ENCODE peak calls at places on chromosomes 1 and 21, in eight cellular contexts. K, F, U, M, R, S, G and B are unnamed samples. For H3K4me1, the result is how much of the 10 kb centered on the place peaks cover.

GRCh38 chr1:116874622-116875277 is 35.0 kb upstream of the PTGFRN start:
- DNase-seq in S (no peak), M (no peak), R (no peak), K (no peak), F (no peak), U (no peak), G (no peak), B (no peak)

GRCh38 chr1:65948609-65949229 is 156.0 kb downstream of the PDE4B start:
- DNase-seq in G (peak), R (no peak), S (no peak), M (peak), F (no peak), U (no peak), K (no peak), B (no peak)

GRCh38 chr1:3011631-3012510 is 9.4 kb upstream of the ACTRT2 start:
- DNase-seq in M (no peak), U (no peak), F (no peak), K (no peak), G (no peak), R (no peak), S (peak), B (no peak)

GRCh38 chr1:219745070-219745469 is 132.2 kb upstream of the ZC3H11B start:
- DNase-seq in U (no peak), F (no peak), G (no peak), M (no peak), S (no peak), K (no peak), R (no peak), B (no peak)

GRCh38 chr1:76379506-76379905 is 305.0 kb downstream of the ST6GALNAC3 start:
- DNase-seq in U (no peak), S (no peak), R (no peak), G (no peak), K (no peak), M (no peak), F (peak), B (no peak)

GRCh38 chr21:41766883-41767605 is at the start of gene RIPK4:
- DNase-seq in F (no peak), U (peak), G (peak), K (no peak), S (peak), M (no peak), R (peak), B (no peak)

GRCh38 chr1:218571515-218571914 is 226.4 kb downstream of the TGFB2 start:
- DNase-seq in S (no peak), G (no peak), M (no peak), U (no peak), K (no peak), R (no peak), F (no peak), B (no peak)

GRCh38 chr1:24236170-24237045 is 49.3 kb upstream of the IFNLR1 start:
- DNase-seq in F (no peak), G (peak), M (no peak), K (no peak), S (no peak), R (no peak), U (peak), B (no peak)

DNA sequence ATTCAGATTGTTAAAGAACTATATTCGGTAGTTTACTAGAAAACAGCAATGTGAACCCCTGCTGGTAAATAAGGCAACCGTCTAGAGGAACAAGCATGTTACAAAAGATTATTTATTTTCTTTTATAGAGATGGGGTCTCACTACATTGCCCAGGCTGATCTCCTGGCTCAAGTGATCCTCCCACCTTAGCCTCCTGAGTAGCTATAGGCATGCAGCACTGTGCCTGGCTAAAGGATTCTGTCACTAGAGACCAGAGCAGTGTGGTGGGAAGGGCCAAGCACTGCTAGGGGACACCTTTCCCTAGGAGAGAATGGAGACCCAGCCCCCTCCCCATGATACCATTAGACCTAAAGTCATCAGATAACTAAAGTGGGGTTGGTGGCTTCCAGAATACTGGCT is 28.9 kb downstream of the SLC27A3 start:
- DNase-seq in F (no peak), M (no peak), S (no peak), G (no peak), K (no peak), R (no peak), U (no peak), B (no peak)
- H3K4me1 ChIP-seq in F (under half), M (under half), S (under half), G (under half), K (under half), R (under half), U (under half), B (under half)

DNA sequence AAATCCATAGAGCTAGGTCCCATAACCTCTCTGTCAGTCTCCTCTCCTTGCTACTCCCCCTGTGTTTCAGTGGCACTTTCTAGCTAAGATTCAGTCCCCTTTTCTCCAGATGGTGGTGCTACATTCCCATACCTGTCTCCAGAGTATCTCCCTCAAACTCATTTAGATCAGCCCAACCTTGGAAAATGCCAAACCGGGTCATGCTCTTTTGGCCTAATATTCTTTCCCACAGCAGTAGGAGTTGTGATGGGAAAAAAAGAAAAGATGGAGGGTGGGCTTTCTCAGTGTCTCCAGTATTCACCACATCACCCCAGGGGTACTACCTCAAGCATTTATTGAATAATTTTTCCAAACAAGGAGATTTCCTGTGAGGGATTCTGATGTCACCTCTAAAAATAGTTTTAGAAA is 3.2 kb upstream of the RXFP4 start:
- DNase-seq in S (no peak), F (no peak), R (peak), U (no peak), M (peak), G (peak), K (no peak), B (no peak)
- H3K4me1 ChIP-seq in S (under half), F (half or more), R (under half), U (under half), M (under half), G (under half), K (under half), B (under half)

GRCh38 chr1:150534002-150534401 is 15.2 kb upstream of the ADAMTSL4 start:
- DNase-seq in M (no peak), F (no peak), R (no peak), K (no peak), G (no peak), U (no peak), S (no peak), B (no peak)
- H3K4me1 ChIP-seq in M (under half), F (half or more), R (under half), K (under half), G (under half), U (under half), S (under half), B (half or more)

GRCh38 chr1:207312604-207312920 is 8.9 kb upstream of the CD55 start:
- DNase-seq in K (no peak), U (no peak), F (no peak), G (no peak), M (no peak), S (no peak), R (no peak), B (no peak)
- H3K4me1 ChIP-seq in K (under half), U (under half), F (under half), G (under half), M (half or more), S (under half), R (under half), B (under half)

DNA sequence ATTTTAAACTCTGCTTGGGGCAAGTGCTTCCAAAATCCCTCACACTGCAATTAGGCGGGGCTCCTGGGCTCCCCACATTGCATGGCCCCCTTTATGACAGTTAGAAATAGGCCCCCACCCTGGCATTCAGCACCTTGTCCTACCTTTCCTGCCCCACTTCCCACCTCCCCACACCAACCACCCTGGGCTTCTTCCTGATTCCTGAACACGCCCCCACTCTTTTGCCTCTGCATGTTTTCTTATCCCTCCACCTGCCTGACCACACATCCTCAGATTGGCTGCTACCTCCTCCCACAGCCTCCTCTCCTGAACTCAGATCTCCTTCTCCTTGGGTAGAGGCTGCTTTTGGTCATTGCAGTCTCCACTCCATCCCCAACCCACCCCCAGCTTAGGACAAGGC is 1.5 kb downstream of the MOB3C start:
- DNase-seq in U (no peak), F (no peak), G (no peak), S (no peak), R (no peak), M (no peak), K (no peak), B (no peak)
- H3K4me1 ChIP-seq in U (half or more), F (half or more), G (under half), S (under half), R (under half), M (under half), K (under half), B (half or more)

DNA sequence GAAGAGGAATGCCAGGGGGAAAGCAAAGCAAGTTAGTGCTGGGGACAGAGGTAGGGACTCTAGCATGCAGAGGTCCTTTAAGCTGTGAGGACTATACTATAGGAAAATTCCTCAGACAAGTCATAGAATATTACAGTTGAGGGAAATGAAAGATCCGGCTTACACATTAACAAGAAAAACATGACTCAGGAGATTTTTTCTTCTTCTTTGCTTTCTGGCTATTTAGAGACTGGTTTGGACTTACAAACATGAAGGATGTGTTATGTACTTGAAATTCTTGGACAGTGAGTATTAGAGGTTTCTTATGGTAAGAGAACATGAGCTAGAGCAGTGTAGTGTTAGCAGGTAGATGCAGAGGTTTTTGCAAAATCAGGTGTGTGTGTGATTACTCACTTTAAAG is 24.9 kb downstream of the USP25 start:
- DNase-seq in G (no peak), S (no peak), R (no peak), F (no peak), M (no peak), K (no peak), U (no peak), B (no peak)
- H3K4me1 ChIP-seq in G (under half), S (under half), R (under half), F (half or more), M (under half), K (under half), U (under half), B (under half)

GRCh38 chr1:207857447-207857846 is 53.5 kb downstream of the CD34 start:
- DNase-seq in S (no peak), F (no peak), M (no peak), K (no peak), U (no peak), R (no peak), G (no peak), B (no peak)

GRCh38 chr1:207858271-207858670 is 52.7 kb downstream of the CD34 start:
- DNase-seq in S (no peak), G (no peak), F (no peak), U (no peak), M (no peak), R (no peak), K (no peak), B (no peak)

GRCh38 chr1:207858806-207859205 is 52.1 kb downstream of the CD34 start:
- DNase-seq in U (no peak), G (peak), F (no peak), R (no peak), S (no peak), K (no peak), M (no peak), B (no peak)

GRCh38 chr1:207854001-207854400 is 56.9 kb downstream of the CD34 start:
- DNase-seq in S (no peak), R (no peak), M (no peak), F (no peak), U (no peak), K (no peak), G (no peak), B (no peak)

GRCh38 chr1:207856276-207857023 is 54.5 kb downstream of the CD34 start:
- DNase-seq in M (no peak), K (no peak), U (no peak), R (no peak), F (no peak), S (no peak), G (no peak), B (no peak)
- H3K4me1 ChIP-seq in M (under half), K (under half), U (under half), R (under half), F (half or more), S (under half), G (under half), B (under half)

GRCh38 chr1:171871848-171872247 is 30.6 kb downstream of the DNM3 start:
- DNase-seq in U (no peak), S (no peak), K (no peak), F (no peak), G (peak), R (no peak), M (no peak), B (no peak)
- H3K4me1 ChIP-seq in U (under half), S (under half), K (under half), F (under half), G (under half), R (under half), M (under half), B (under half)

GRCh38 chr1:172779501-172779900 is 120.6 kb downstream of the FASLG start:
- DNase-seq in K (no peak), M (no peak), F (no peak), S (no peak), U (no peak), G (no peak), R (no peak), B (no peak)
- H3K4me1 ChIP-seq in K (under half), M (under half), F (under half), S (under half), U (under half), G (under half), R (under half), B (under half)